ENCODE peak calls at places on chromosomes 16 and 17, in ten cellular contexts. S, C, I, B, Q, X, Z, T, N and Y are unnamed samples.

GRCh38 chr17:15240617-15241016 is 24.5 kb downstream of the PMP22 start:
- DNase-seq in N (no peak), X (no peak), Q (no peak), B (no peak), I (no peak), T (no peak), C (no peak), Z (peak; percentile 37), S (no peak), Y (no peak)

GRCh38 chr16:9262941-9263340 is 171.5 kb downstream of the HAPSTR1 start:
- DNase-seq in X (no peak), N (no peak), S (no peak), Q (no peak), B (no peak), Z (no peak), T (no peak), C (no peak), I (no peak), Y (no peak)

GRCh38 chr16:86087561-86088230 is 188.7 kb downstream of the IRF8 start:
- DNase-seq in Q (no peak), B (no peak), C (no peak), Z (no peak), N (no peak), X (peak; percentile 1), S (no peak), I (no peak), T (no peak), Y (peak; percentile 56)

GRCh38 chr17:65850486-65850885 is 289.0 kb upstream of the AXIN2 start:
- DNase-seq in N (no peak), B (no peak), Q (no peak), S (no peak), C (no peak), T (peak; percentile 95), Z (peak; percentile 29), I (no peak), X (no peak), Y (no peak)

GRCh38 chr17:320809-321385 is 31.7 kb downstream of the RPH3AL start:
- DNase-seq in B (peak; percentile 98), N (peak; percentile 84), Z (no peak), Q (no peak), X (no peak), I (no peak), T (no peak), C (no peak), S (no peak), Y (peak; percentile 77)

GRCh38 chr16:56506941-56507340 is 12.9 kb downstream of the BBS2 start:
- DNase-seq in B (no peak), Q (no peak), S (no peak), C (no peak), X (no peak), T (peak; percentile 82), Z (peak; percentile 80), N (no peak), I (no peak), Y (no peak)

GRCh38 chr16:27365142-27366089 is 36.6 kb upstream of the IL21R start:
- DNase-seq in N (no peak), Q (no peak), S (no peak), X (no peak), Z (peak; percentile 84), I (no peak), B (no peak), T (peak; percentile 65), C (no peak), Y (no peak)

GRCh38 chr16:78311831-78312230 is 212.4 kb downstream of the WWOX start:
- DNase-seq in I (no peak), B (no peak), N (no peak), S (no peak), T (no peak), X (no peak), Z (no peak), C (no peak), Q (no peak), Y (no peak)

GRCh38 chr16:71421911-71422310 is 19.9 kb downstream of the TLE7 start:
- DNase-seq in Z (no peak), N (peak; percentile 49), I (no peak), X (no peak), S (peak; percentile 36), Q (no peak), B (peak; percentile 89), T (peak; percentile 28), C (no peak), Y (no peak)

GRCh38 chr17:63843387-63844292 is 1.2 kb upstream of the SMARCD2 start:
- DNase-seq in Q (peak; percentile 38), Z (peak; percentile 70), C (peak; percentile 50), N (no peak), T (peak; percentile 85), B (no peak), S (no peak), I (no peak), X (peak; percentile 43), Y (peak; percentile 77)

GRCh38 chr17:28470266-28471126 is 2.9 kb upstream of the SLC13A2 start:
- DNase-seq in C (no peak), S (no peak), I (no peak), Z (no peak), X (no peak), N (no peak), T (no peak), Q (no peak), B (no peak), Y (no peak)

GRCh38 chr17:40244255-40244654 is 25.2 kb downstream of the WIPF2 start:
- DNase-seq in X (no peak), S (no peak), Q (no peak), C (no peak), B (no peak), Z (no peak), N (no peak), T (no peak), I (no peak), Y (no peak)

GRCh38 chr17:81832608-81833159 is 407 bp downstream of the MCRIP1 start:
- DNase-seq in T (peak; percentile 75), C (no peak), Q (peak; percentile 18), N (no peak), S (peak; percentile 75), X (peak; percentile 41), Z (no peak), B (no peak), I (no peak), Y (no peak)

GRCh38 chr17:20991276-20992037 is 51.4 kb downstream of the USP22 start:
- DNase-seq in N (no peak), X (no peak), T (no peak), C (no peak), Q (no peak), B (peak; percentile 49), S (no peak), Z (no peak), I (no peak), Y (peak; percentile 50)

GRCh38 chr17:38354466-38354865 is 2.8 kb downstream of the SOCS7 start:
- DNase-seq in B (no peak), T (no peak), N (no peak), S (no peak), C (no peak), I (no peak), Z (no peak), Q (no peak), X (no peak), Y (no peak)

GRCh38 chr17:80778716-80779115 is 212.9 kb upstream of the CHMP6 start:
- DNase-seq in I (no peak), S (no peak), X (no peak), C (no peak), T (no peak), N (no peak), Z (no peak), Q (no peak), B (no peak), Y (no peak)
- H3K4me1 ChIP-seq in I (peaks cover 6% of the 10 kb centered on the region), S (peaks cover 12% of the 10 kb centered on the region), X (no peaks in the 10 kb centered on the region), C (no peaks in the 10 kb centered on the region), T (peaks cover 29% of the 10 kb centered on the region), N (peaks cover 50% of the 10 kb centered on the region), Z (peaks cover 34% of the 10 kb centered on the region), Q (peaks cover 25% of the 10 kb centered on the region), B (no peaks in the 10 kb centered on the region), Y (no peaks in the 10 kb centered on the region)

GRCh38 chr17:77228224-77229215 is 87.8 kb downstream of the SEC14L1 start:
- DNase-seq in B (peak; percentile 73), Q (no peak), T (no peak), Z (no peak), C (no peak), N (peak; percentile 50), S (peak; percentile 37), I (no peak), X (no peak), Y (no peak)
- H3K27ac ChIP-seq in B (peak overlapping the region; percentile 38), Q (no peak overlapping the region), T (no peak overlapping the region), Z (no peak overlapping the region), C (peak overlapping the region; percentile 92), N (no peak overlapping the region), S (no peak overlapping the region), I (peak overlapping the region; percentile 59), X (peak overlapping the region; percentile 51), Y (no peak overlapping the region)

GRCh38 chr16:11581677-11582076 is 5.0 kb downstream of the LITAF start:
- DNase-seq in T (no peak), B (no peak), S (no peak), Z (no peak), N (no peak), I (no peak), X (no peak), C (no peak), Q (no peak), Y (no peak)
- H3K4me1 ChIP-seq in T (peaks cover 36% of the 10 kb centered on the region), B (peaks cover 3% of the 10 kb centered on the region), S (no peaks in the 10 kb centered on the region), Z (peaks cover 10% of the 10 kb centered on the region), N (peaks cover 47% of the 10 kb centered on the region), I (peaks cover 79% of the 10 kb centered on the region), X (no peaks in the 10 kb centered on the region), C (peaks cover 5% of the 10 kb centered on the region), Q (peaks cover 30% of the 10 kb centered on the region), Y (peaks cover 10% of the 10 kb centered on the region)

GRCh38 chr17:76032073-76032779 is 5.1 kb upstream of the EVPL start:
- DNase-seq in C (no peak), X (no peak), B (no peak), T (no peak), S (peak; percentile 57), N (no peak), Z (no peak), I (no peak), Q (no peak), Y (no peak)

GRCh38 chr17:76033139-76033538 is 6.0 kb upstream of the EVPL start:
- DNase-seq in S (no peak), T (no peak), B (no peak), Z (no peak), X (no peak), N (no peak), Q (no peak), C (no peak), I (no peak), Y (no peak)

GRCh38 chr17:76036497-76037380 is 9.6 kb upstream of the EVPL start:
- DNase-seq in N (peak; percentile 46), B (peak; percentile 77), Z (peak; percentile 17), C (no peak), S (peak; percentile 89), I (no peak), T (no peak), Q (no peak), X (no peak), Y (no peak)

GRCh38 chr17:76032780-76033108 is 5.6 kb upstream of the EVPL start:
- DNase-seq in N (no peak), Z (no peak), X (no peak), Q (no peak), C (no peak), T (no peak), I (no peak), B (no peak), S (no peak), Y (no peak)

GRCh38 chr17:76034433-76035185 is 7.5 kb upstream of the EVPL start:
- DNase-seq in I (no peak), Q (no peak), X (no peak), Z (no peak), C (no peak), N (no peak), T (no peak), B (no peak), S (no peak), Y (no peak)
- H3K27ac ChIP-seq in I (no peak overlapping the region), Q (no peak overlapping the region), X (no peak overlapping the region), Z (no peak overlapping the region), C (no peak overlapping the region), N (no peak overlapping the region), T (no peak overlapping the region), B (no peak overlapping the region), S (no peak overlapping the region), Y (no peak overlapping the region)